ENCODE peak calls at places on chromosomes 5 and 9, in eight cellular contexts. E is psoas muscle; B is colonic mucosa; G is tibial nerve; U is mammary epithelial cell; X is coronary artery; O is CD4-positive, alpha-beta T cell; A is kidney. Q is an unnamed sample.

GRCh38 chr5:3258050-3258449 is 337.6 kb upstream of the IRX1 start:
- DNase-seq in X (no peak), B (no peak), E (no peak), A (no peak), O (no peak), U (no peak), G (no peak), Q (no peak)

GRCh38 chr5:170722316-170722715 is 61.2 kb upstream of the GABRP start:
- DNase-seq in A (no peak), B (no peak), O (no peak), U (no peak), X (no peak), G (no peak), E (no peak), Q (no peak)

GRCh38 chr9:120308495-120308894 is 271.5 kb downstream of the CDK5RAP2 start:
- DNase-seq in U (no peak), O (no peak), B (no peak), G (no peak), A (no peak), E (no peak), X (no peak), Q (no peak)

GRCh38 chr5:64790210-64790609 is 21.5 kb downstream of the CWC27 start:
- DNase-seq in A (no peak), G (no peak), B (no peak), X (no peak), O (no peak), E (no peak), U (peak), Q (no peak)

GRCh38 chr9:97364769-97365490 is 47.0 kb upstream of the TDRD7 start:
- DNase-seq in U (peak), X (peak), B (no peak), O (no peak), G (no peak), E (no peak), A (no peak), Q (no peak)

GRCh38 chr9:96859461-96860198 is 5.3 kb upstream of the ZNF782 start:
- DNase-seq in U (peak), G (no peak), O (no peak), X (no peak), E (no peak), B (no peak), A (no peak), Q (peak)

GRCh38 chr9:73137914-73138313 is 13.8 kb upstream of the ANXA1 start:
- DNase-seq in X (no peak), E (no peak), A (no peak), B (no peak), G (no peak), O (no peak), U (peak), Q (no peak)

GRCh38 chr9:132192728-132193127 is 30.9 kb downstream of the NTNG2 start:
- DNase-seq in U (no peak), E (no peak), A (no peak), B (no peak), X (no peak), O (no peak), G (no peak), Q (no peak)

GRCh38 chr9:24516463-24516862 is 29.2 kb downstream of the IZUMO3 start:
- DNase-seq in X (no peak), G (no peak), B (no peak), U (no peak), A (no peak), E (no peak), O (no peak), Q (no peak)

GRCh38 chr9:76336027-76336426 is 58.2 kb downstream of the RFK start:
- DNase-seq in B (no peak), A (no peak), E (no peak), O (no peak), U (no peak), X (no peak), G (no peak), Q (no peak)

GRCh38 chr9:21326526-21327139 is 8.6 kb downstream of the KLHL9 start:
- DNase-seq in E (no peak), X (no peak), G (no peak), O (no peak), A (no peak), U (peak), B (no peak), Q (peak)

GRCh38 chr5:15740383-15740782 is 240.4 kb downstream of the FBXL7 start:
- DNase-seq in X (no peak), U (no peak), O (no peak), E (no peak), A (no peak), G (no peak), B (no peak), Q (no peak)

GRCh38 chr9:130635306-130635705 is 29.1 kb upstream of the PRDM12 start:
- DNase-seq in G (no peak), X (no peak), A (no peak), U (no peak), E (no peak), B (no peak), O (no peak), Q (no peak)

GRCh38 chr9:130633336-130634190 is 30.8 kb upstream of the PRDM12 start:
- DNase-seq in B (no peak), G (no peak), O (no peak), A (no peak), E (no peak), X (no peak), U (no peak), Q (no peak)

GRCh38 chr9:130634801-130635200 is 29.6 kb upstream of the PRDM12 start:
- DNase-seq in B (no peak), A (no peak), O (no peak), X (no peak), E (no peak), U (no peak), G (no peak), Q (no peak)

GRCh38 chr9:130632841-130633240 is 31.6 kb upstream of the PRDM12 start:
- DNase-seq in A (no peak), X (no peak), U (no peak), E (no peak), B (no peak), G (no peak), O (no peak), Q (no peak)

DNA sequence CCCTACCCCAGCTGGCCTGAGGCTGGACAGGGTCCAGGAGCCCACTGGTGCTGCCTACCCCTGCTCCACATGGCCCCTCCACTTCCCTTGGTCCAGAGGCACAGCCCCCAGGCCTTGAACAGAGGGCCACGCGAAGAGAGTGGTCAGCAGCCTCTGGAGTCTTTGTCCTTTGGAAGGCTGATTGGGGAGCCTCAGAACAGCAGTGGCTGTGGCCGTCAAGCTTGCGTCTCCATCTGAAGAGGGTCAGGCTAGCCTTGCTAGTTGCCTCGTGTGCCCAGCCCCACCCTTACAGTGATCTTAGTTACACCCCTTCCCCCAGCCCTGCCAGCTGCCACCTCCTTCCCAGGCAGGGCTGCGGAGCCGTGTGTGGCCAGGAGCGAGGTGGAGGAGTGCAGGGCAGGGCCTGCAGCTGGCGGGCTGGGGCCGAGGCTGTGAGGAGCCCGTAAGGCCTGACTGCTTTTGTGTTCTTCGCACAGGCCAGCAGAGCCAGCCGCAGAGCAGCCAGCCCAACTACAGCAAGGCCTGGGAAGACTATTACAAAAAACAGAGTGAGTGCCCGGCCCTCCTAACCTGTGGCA is 30.1 kb upstream of the PRDM12 start:
- DNase-seq in B (no peak), X (no peak), G (no peak), O (no peak), E (no peak), A (no peak), U (no peak), Q (no peak)
- H3K27ac ChIP-seq in B (no peak), X (no peak), G (no peak), O (no peak), E (no peak), A (no peak), U (no peak), Q (no peak)

DNA sequence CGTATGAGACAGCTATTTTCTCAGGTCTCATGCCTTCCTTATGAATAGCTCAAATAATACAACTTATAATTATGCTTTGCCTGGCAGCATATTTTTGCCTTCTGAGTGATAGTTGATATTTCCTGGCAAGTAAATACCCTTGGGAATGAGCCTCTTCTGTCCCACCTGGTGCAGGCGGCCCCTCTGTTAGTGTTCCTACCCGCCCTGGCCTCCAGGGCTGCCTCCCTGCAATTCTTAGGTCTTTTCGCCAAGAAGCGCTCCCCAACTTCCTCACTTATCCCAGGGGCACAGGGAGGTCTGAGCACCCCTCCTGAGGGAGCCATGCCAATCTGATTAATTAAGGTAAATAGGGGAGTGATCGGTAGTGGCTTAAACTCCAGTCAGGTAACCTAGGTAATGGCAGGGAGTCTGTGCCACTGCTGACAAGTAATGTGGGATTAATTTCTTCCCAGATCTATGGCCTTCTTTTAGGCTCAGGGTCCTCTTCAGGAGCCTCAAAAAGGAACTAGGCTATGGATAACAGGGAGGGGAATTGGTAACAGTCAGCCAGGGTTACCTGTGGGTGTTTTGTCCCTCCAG is 81.5 kb downstream of the GALNT10 start:
- DNase-seq in X (no peak), A (no peak), O (no peak), G (no peak), U (no peak), E (no peak), B (no peak), Q (no peak)
- H3K27ac ChIP-seq in X (no peak), A (no peak), O (no peak), G (peak), U (no peak), E (no peak), B (no peak), Q (no peak)

GRCh38 chr9:136372561-136373299 is 739 bp downstream of the CARD9 start:
- DNase-seq in B (peak), G (peak), U (peak), X (no peak), O (no peak), E (peak), A (peak), Q (peak)

GRCh38 chr9:136372006-136372405 is 1.5 kb downstream of the CARD9 start:
- DNase-seq in E (no peak), U (no peak), B (no peak), A (no peak), G (no peak), X (no peak), O (no peak), Q (no peak)

GRCh38 chr9:136374183-136374575 is 710 bp upstream of the CARD9 start:
- DNase-seq in G (no peak), E (no peak), X (no peak), O (no peak), B (no peak), U (no peak), A (no peak), Q (no peak)

GRCh38 chr9:136375096-136375495 is 1.6 kb upstream of the CARD9 start:
- DNase-seq in X (no peak), E (no peak), G (no peak), A (no peak), U (no peak), B (no peak), O (no peak), Q (no peak)

DNA sequence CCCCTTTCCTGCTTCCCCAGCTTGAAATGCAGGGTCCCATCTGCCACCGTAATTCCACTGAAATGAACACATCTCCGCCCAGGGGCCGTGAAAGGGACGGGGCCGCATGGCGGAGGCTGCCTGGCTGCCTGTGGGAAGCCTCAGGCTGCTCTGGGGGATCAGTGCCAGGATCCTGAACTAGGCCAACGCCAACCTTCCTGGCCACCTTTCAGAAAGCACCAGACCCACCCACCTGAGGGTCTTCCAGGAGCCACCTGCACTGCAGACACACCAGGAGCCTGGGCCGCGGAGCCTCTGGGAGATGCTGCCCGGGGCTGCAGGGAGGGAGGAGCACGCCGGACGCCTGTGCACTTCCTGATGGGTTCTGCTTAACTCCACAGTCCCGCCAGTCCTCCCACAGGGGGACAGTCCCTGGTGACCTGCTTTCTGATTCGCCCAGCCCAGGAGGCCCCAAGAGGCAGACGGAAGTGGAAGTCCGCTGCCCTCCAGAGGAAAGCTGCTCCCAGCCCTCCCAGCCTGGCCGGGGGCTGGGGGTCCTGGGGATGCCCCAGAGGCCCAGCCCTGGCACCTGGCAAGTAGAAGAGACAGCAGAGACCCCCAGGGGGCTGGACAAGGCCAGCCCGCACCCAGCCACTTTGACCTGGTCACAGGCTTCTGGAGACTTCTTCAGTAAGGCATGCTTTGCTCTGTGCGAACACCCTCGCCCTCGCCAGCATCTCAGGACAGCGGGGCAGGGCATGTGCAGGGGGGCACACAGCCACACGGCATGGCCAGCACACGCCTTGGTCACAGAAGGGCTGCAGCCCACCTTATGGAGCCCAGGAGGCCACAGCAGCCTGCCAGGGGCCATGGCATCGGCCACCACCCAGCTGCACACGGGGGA is at the start of gene CARD9:
- DNase-seq in U (no peak), B (no peak), E (no peak), X (no peak), G (no peak), O (no peak), A (no peak), Q (no peak)
- H3K27ac ChIP-seq in U (no peak), B (no peak), E (no peak), X (no peak), G (peak), O (no peak), A (no peak), Q (peak)

DNA sequence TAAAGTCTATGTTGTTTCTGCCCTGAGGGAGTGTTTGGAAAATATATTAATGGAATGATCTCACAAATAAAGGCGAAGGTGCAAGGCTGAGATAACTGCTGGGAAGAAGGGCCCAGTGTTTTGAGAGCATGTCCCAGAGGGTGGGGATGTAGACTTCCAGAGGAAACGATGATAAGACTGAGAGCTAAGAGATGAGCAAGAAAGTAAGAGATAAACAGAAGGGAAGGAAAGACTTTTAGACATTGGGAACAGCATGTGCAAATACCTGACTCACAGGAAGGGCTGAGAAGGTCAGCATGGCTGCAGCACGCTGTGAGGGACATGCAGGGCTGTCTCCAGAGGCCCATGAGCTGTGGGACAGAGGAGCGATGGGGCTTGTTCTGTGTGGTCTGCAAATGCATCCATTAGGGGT is 19.9 kb upstream of the ADRB2 start:
- DNase-seq in E (no peak), U (no peak), A (no peak), G (no peak), X (no peak), O (no peak), B (no peak), Q (no peak)
- H3K27ac ChIP-seq in E (peak), U (no peak), A (no peak), G (no peak), X (no peak), O (no peak), B (no peak), Q (no peak)

GRCh38 chr5:88952344-88952743 is 69.4 kb upstream of the MEF2C start:
- DNase-seq in B (no peak), X (no peak), G (no peak), E (no peak), U (no peak), A (no peak), O (no peak), Q (peak)
- H3K27ac ChIP-seq in B (no peak), X (peak), G (no peak), E (peak), U (no peak), A (no peak), O (no peak), Q (no peak)